ENCODE peak calls at places on chromosome 18, in five cellular contexts. I is GM20000, X is AG09309, M is upper lobe of right lung, L is cardiac fibroblast. O is an unnamed sample.

GRCh38 chr18:43877922-43878321 is 600.6 kb upstream of the SYT4 start:
- DNase-seq in I (no peak), X (no peak), M (no peak), L (no peak), O (no peak)

GRCh38 chr18:38011446-38011845 is 445.8 kb upstream of the CELF4 start:
- DNase-seq in I (no peak), X (no peak), M (no peak), L (no peak), O (no peak)

GRCh38 chr18:70273021-70273420 is 15.8 kb upstream of the SOCS6 start:
- DNase-seq in I (no peak), X (no peak), M (no peak), L (no peak), O (no peak)

GRCh38 chr18:45059695-45060094 is 379.0 kb downstream of the SETBP1 start:
- DNase-seq in I (no peak), X (peak; percentile 48), M (no peak), L (peak; percentile 45), O (no peak)

GRCh38 chr18:21907451-21907850 is 166.9 kb downstream of the MIB1 start:
- DNase-seq in I (no peak), X (no peak), M (no peak), L (no peak), O (no peak)

GRCh38 chr18:9535430-9535972 is 60.2 kb downstream of the RALBP1 start:
- DNase-seq in I (no peak), X (peak; percentile 91), M (no peak), L (peak; percentile 83), O (no peak)

GRCh38 chr18:62883937-62884735 is 168.8 kb downstream of the PHLPP1 start:
- DNase-seq in I (no peak), X (no peak), M (no peak), L (no peak), O (no peak)

GRCh38 chr18:6561029-6561861 is 146.5 kb upstream of the L3MBTL4 start:
- DNase-seq in I (no peak), X (no peak), M (peak; percentile 80), L (peak; percentile 86), O (no peak)

GRCh38 chr18:22952525-22952924 is 19.4 kb downstream of the RBBP8 start:
- DNase-seq in I (no peak), X (no peak), M (no peak), L (no peak), O (no peak)

GRCh38 chr18:22710628-22711380 is 222.3 kb upstream of the RBBP8 start:
- DNase-seq in I (no peak), X (peak; percentile 42), M (peak; percentile 70), L (peak; percentile 70), O (no peak)

GRCh38 chr18:25230658-25231326 is 121.2 kb downstream of the ZNF521 start:
- DNase-seq in I (no peak), X (peak; percentile 73), M (no peak), L (peak; percentile 94), O (no peak)

GRCh38 chr18:70288851-70289328 is at the start of gene SOCS6:
- DNase-seq in I (peak; percentile 91), X (peak; percentile 11), M (peak; percentile 89), L (peak; percentile 78), O (peak; percentile 90)

GRCh38 chr18:34738173-34738894 is 28.2 kb downstream of the DTNA start:
- DNase-seq in I (no peak), X (no peak), M (no peak), L (peak; percentile 11), O (no peak)

GRCh38 chr18:46340716-46341115 is 236.5 kb downstream of the HAUS1 start:
- DNase-seq in I (no peak), X (no peak), M (peak; percentile 23), L (no peak), O (no peak)

GRCh38 chr18:57889841-57890240 is 86.7 kb upstream of the ATP8B1 start:
- DNase-seq in I (no peak), X (no peak), M (no peak), L (no peak), O (no peak)

GRCh38 chr18:13564579-13564978 is 161.8 kb downstream of the FAM210A start:
- DNase-seq in I (no peak), X (no peak), M (no peak), L (no peak), O (no peak)

GRCh38 chr18:70280007-70280925 is 8.6 kb upstream of the SOCS6 start:
- DNase-seq in I (no peak), X (no peak), M (no peak), L (peak; percentile 7), O (no peak)

GRCh38 chr18:72160504-72161445 is 383.4 kb downstream of the CBLN2 start:
- DNase-seq in I (no peak), X (no peak), M (no peak), L (no peak), O (no peak)

GRCh38 chr18:3118195-3119010 is 101.4 kb downstream of the MYOM1 start:
- DNase-seq in I (no peak), X (no peak), M (no peak), L (no peak), O (no peak)

GRCh38 chr18:3122851-3123250 is 96.9 kb downstream of the MYOM1 start:
- DNase-seq in I (no peak), X (no peak), M (no peak), L (no peak), O (no peak)

GRCh38 chr18:3120356-3120755 is 99.4 kb downstream of the MYOM1 start:
- DNase-seq in I (no peak), X (no peak), M (no peak), L (no peak), O (no peak)

GRCh38 chr18:3119401-3120323 is 100.1 kb downstream of the MYOM1 start:
- DNase-seq in I (no peak), X (no peak), M (no peak), L (no peak), O (no peak)

DNA sequence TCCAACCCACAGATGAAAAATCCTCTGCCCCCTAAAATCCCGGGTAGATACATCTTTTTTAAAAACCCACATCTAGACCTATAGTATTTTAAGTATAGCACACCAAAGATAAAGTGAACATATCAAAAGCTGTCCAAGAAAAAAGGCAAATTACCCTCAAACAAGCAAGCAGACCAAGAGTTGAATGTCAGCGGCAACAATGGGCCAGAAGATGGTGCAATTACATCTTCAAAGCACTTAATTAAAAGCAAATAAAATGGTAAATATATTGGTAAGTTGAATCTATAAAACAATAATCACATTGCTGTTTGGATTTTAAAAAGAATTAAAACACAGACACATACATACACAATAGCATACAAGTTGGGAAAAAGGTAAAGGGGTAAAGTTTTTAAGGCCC is 98.5 kb downstream of the MYOM1 start:
- DNase-seq in I (no peak), X (no peak), M (no peak), L (peak; percentile 10), O (no peak)
- TF ChIP-seq CTCF in I (peak; percentile 1), X (no peak), M (no peak), L (no peak), O (no peak)

GRCh38 chr18:50820901-50821520 is 1.2 kb upstream of the MRO start:
- DNase-seq in I (no peak), X (no peak), M (no peak), L (no peak), O (no peak)

GRCh38 chr18:50819727-50820378 is at the start of gene MRO:
- DNase-seq in I (peak; percentile 80), X (peak; percentile 20), M (peak; percentile 92), L (peak; percentile 87), O (peak; percentile 92)

GRCh38 chr18:50816767-50817166 is 3.0 kb downstream of the MRO start:
- DNase-seq in I (no peak), X (no peak), M (no peak), L (no peak), O (no peak)

GRCh38 chr18:50817898-50818250 is 1.9 kb downstream of the MRO start:
- DNase-seq in I (no peak), X (peak; percentile 39), M (no peak), L (peak; percentile 79), O (no peak)

DNA sequence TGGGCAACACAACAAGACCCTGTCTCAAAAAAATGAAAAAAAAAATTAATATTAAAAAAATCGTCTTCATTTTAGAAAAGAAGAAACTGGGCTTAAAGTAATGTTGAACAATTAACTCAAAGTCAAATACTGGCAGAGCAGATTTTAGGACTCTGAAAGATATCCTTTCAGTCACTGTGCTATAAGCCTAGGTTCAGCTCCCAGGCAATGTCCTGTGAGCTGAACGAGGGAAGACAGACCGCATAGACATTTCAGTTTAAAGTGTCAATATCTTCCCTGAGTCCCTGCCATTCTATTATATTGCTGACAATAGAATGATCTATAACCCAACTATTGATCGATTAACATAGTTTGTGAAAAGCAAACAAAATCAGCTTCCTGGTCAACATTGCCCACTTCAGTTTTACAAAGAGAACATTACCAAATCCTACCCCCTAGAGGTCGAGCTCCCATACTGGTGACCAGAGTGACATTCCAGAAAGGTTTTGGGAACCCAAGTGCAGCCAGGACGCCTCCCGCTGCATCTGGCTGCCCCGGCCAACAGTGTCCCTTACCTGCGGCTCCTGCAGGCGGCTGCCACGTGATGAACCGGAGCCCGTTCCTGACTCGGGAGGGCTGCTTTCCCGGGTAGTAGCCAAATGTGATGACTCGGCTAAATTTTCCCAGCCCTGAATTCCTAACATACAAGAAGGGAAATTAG is 639 bp downstream of the MRO start:
- DNase-seq in I (no peak), X (no peak), M (peak; percentile 71), L (peak; percentile 52), O (no peak)
- TF ChIP-seq CTCF in I (no peak), X (no peak), M (no peak), L (peak; percentile 22), O (no peak)

GRCh38 chr18:54020346-54020745 is 204.1 kb downstream of the MBD2 start:
- DNase-seq in I (no peak), X (no peak), M (no peak), L (no peak), O (no peak)
- TF ChIP-seq CTCF in I (no peak), X (no peak), M (no peak), L (no peak), O (peak; percentile 23)

GRCh38 chr18:31565345-31565744 is 26.3 kb upstream of the TTR start:
- DNase-seq in I (no peak), X (no peak), M (no peak), L (no peak), O (no peak)

GRCh38 chr18:31562726-31563125 is 29.0 kb upstream of the TTR start:
- DNase-seq in I (no peak), X (no peak), M (no peak), L (no peak), O (no peak)

GRCh38 chr18:31565782-31566512 is 25.7 kb upstream of the TTR start:
- DNase-seq in I (no peak), X (no peak), M (no peak), L (no peak), O (no peak)

GRCh38 chr18:31566576-31567306 is 24.9 kb upstream of the TTR start:
- DNase-seq in I (no peak), X (no peak), M (no peak), L (no peak), O (no peak)

DNA sequence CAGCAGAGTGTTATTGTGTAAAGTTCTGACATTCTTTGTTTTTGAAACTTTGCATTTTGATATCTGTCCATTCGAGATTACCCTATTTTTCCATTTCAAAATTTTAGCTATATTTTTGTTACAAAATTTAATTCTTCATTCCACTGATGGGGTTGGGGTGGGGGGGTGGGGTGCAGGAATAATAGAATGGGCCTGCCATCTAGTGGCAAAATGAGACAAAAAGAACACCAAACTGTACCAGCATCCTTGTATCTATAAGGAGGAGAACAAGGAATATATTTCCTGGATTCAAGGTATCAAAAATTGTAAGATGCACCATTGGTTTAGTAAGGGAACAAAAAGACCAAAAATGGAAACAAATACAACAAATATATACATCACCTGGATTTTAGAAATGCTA is 27.9 kb upstream of the TTR start:
- DNase-seq in I (no peak), X (no peak), M (no peak), L (no peak), O (no peak)
- TF ChIP-seq CTCF in I (no peak), X (no peak), M (no peak), L (no peak), O (peak; percentile 52)

GRCh38 chr18:66872277-66872676 is 268.4 kb upstream of the CDH19 start:
- DNase-seq in I (no peak), X (no peak), M (no peak), L (peak; percentile 29), O (no peak)
- TF ChIP-seq CTCF in I (no peak), X (no peak), M (peak; percentile 19), L (no peak), O (peak; percentile 54)

O was measured in osteocyte.